ENCODE peak calls at places on chromosomes 4 and X, in six cellular contexts. One of them, this sample, is unnamed. For H3K4me1, the result is how much of the 10 kb centered on the place peaks cover.

GRCh38 chrX:134721766-134722532 is 63.7 kb upstream of the PLAC1 start:
- DNase-seq in tibial nerve: no peak
- DNase-seq in GM23338: no peak
- DNase-seq in mucosa of descending colon: no peak
- DNase-seq in suprapubic skin: no peak
- DNase-seq in HCT116: no peak
- DNase-seq in this sample: no peak

GRCh38 chrX:111460612-111461011 is 48.6 kb upstream of the DCX start:
- DNase-seq in suprapubic skin: no peak
- DNase-seq in HCT116: no peak
- DNase-seq in GM23338: no peak
- DNase-seq in mucosa of descending colon: no peak
- DNase-seq in tibial nerve: no peak
- DNase-seq in this sample: no peak

GRCh38 chr4:72326692-72327632 is 242.1 kb downstream of the ADAMTS3 start:
- DNase-seq in mucosa of descending colon: no peak
- DNase-seq in GM23338: peak
- DNase-seq in HCT116: peak
- DNase-seq in tibial nerve: no peak
- DNase-seq in suprapubic skin: no peak
- DNase-seq in this sample: no peak

GRCh38 chrX:25175743-25176142 is 160.0 kb upstream of the ARX start:
- DNase-seq in tibial nerve: no peak
- DNase-seq in HCT116: no peak
- DNase-seq in suprapubic skin: no peak
- DNase-seq in GM23338: no peak
- DNase-seq in mucosa of descending colon: no peak
- DNase-seq in this sample: no peak

GRCh38 chr4:168844261-168845039 is 165.6 kb downstream of the CBR4 start:
- DNase-seq in tibial nerve: no peak
- DNase-seq in GM23338: no peak
- DNase-seq in suprapubic skin: no peak
- DNase-seq in HCT116: no peak
- DNase-seq in mucosa of descending colon: no peak
- DNase-seq in this sample: no peak

GRCh38 chrX:118973389-118974087 is 880 bp upstream of the LONRF3 start:
- DNase-seq in mucosa of descending colon: peak
- DNase-seq in HCT116: no peak
- DNase-seq in GM23338: no peak
- DNase-seq in suprapubic skin: peak
- DNase-seq in tibial nerve: no peak
- DNase-seq in this sample: no peak

GRCh38 chr4:184503869-184504300 is 29.5 kb upstream of the IRF2 start:
- DNase-seq in suprapubic skin: no peak
- DNase-seq in tibial nerve: no peak
- DNase-seq in GM23338: no peak
- DNase-seq in HCT116: no peak
- DNase-seq in mucosa of descending colon: no peak
- DNase-seq in this sample: no peak

GRCh38 chr4:141133146-141134006 is at the start of gene RNF150:
- DNase-seq in tibial nerve: peak
- DNase-seq in mucosa of descending colon: peak
- DNase-seq in suprapubic skin: peak
- DNase-seq in HCT116: no peak
- DNase-seq in GM23338: peak
- DNase-seq in this sample: peak

GRCh38 chrX:20742106-20742505 is 475.4 kb upstream of the RPS6KA3 start:
- DNase-seq in suprapubic skin: no peak
- DNase-seq in HCT116: no peak
- DNase-seq in mucosa of descending colon: no peak
- DNase-seq in GM23338: no peak
- DNase-seq in tibial nerve: no peak
- DNase-seq in this sample: no peak

GRCh38 chrX:71989768-71990167 is 79.1 kb downstream of the NHSL2 start:
- DNase-seq in tibial nerve: peak
- DNase-seq in HCT116: no peak
- DNase-seq in GM23338: no peak
- DNase-seq in suprapubic skin: no peak
- DNase-seq in mucosa of descending colon: no peak
- DNase-seq in this sample: no peak

GRCh38 chr4:187276786-187277408 is 553.2 kb upstream of the FAT1 start:
- DNase-seq in suprapubic skin: no peak
- DNase-seq in mucosa of descending colon: no peak
- DNase-seq in HCT116: no peak
- DNase-seq in tibial nerve: no peak
- DNase-seq in GM23338: no peak
- DNase-seq in this sample: no peak

GRCh38 chr4:159267023-159267939 is 164.4 kb downstream of the RAPGEF2 start:
- DNase-seq in GM23338: no peak
- DNase-seq in suprapubic skin: no peak
- DNase-seq in tibial nerve: no peak
- DNase-seq in HCT116: no peak
- DNase-seq in mucosa of descending colon: no peak
- DNase-seq in this sample: no peak

GRCh38 chr4:6910340-6910959 is 824 bp downstream of the TBC1D14 start:
- DNase-seq in tibial nerve: no peak
- DNase-seq in suprapubic skin: no peak
- DNase-seq in GM23338: peak
- DNase-seq in mucosa of descending colon: peak
- DNase-seq in HCT116: no peak
- DNase-seq in this sample: no peak

DNA sequence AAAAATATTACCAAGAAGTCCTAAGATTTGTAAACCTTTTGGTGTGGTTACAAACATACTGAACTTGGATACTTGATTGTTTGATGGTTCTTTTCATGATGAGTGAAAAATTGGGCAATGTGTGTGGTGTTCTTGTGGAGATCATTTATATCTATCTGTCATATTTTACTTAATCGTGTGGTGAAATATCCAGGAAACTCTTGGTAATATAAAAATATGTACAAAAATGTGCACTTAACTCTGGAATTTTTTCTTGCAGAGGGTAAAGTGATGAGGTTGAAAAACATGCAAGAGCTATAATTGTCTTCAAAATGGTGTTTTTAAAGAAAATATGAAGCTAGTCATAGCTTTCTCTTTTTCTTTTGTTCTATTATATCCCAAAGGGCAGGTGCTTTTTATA is 2.8 kb downstream of the DCUN1D4 start:
- DNase-seq in GM23338: no peak
- DNase-seq in HCT116: no peak
- DNase-seq in mucosa of descending colon: no peak
- DNase-seq in suprapubic skin: no peak
- DNase-seq in tibial nerve: no peak
- DNase-seq in this sample: no peak
- H3K4me1 ChIP-seq in GM23338: under half
- H3K4me1 ChIP-seq in HCT116: under half
- H3K4me1 ChIP-seq in mucosa of descending colon: under half
- H3K4me1 ChIP-seq in suprapubic skin: under half
- H3K4me1 ChIP-seq in tibial nerve: under half
- H3K4me1 ChIP-seq in this sample: under half

GRCh38 chr4:82718067-82718935 is 80.3 kb downstream of the SCD5 start:
- DNase-seq in mucosa of descending colon: no peak
- DNase-seq in HCT116: no peak
- DNase-seq in tibial nerve: peak
- DNase-seq in suprapubic skin: no peak
- DNase-seq in GM23338: no peak
- DNase-seq in this sample: peak
- H3K4me3 ChIP-seq in mucosa of descending colon: no peak
- H3K4me3 ChIP-seq in HCT116: no peak
- H3K4me3 ChIP-seq in tibial nerve: no peak
- H3K4me3 ChIP-seq in suprapubic skin: no peak
- H3K4me3 ChIP-seq in GM23338: no peak
- H3K4me3 ChIP-seq in this sample: no peak

GRCh38 chr4:174387721-174388120 is 104.0 kb downstream of the CEP44 start:
- DNase-seq in GM23338: no peak
- DNase-seq in suprapubic skin: no peak
- DNase-seq in HCT116: no peak
- DNase-seq in mucosa of descending colon: no peak
- DNase-seq in tibial nerve: no peak
- DNase-seq in this sample: no peak

GRCh38 chr4:174381419-174381818 is 97.7 kb downstream of the CEP44 start:
- DNase-seq in HCT116: no peak
- DNase-seq in mucosa of descending colon: no peak
- DNase-seq in GM23338: no peak
- DNase-seq in suprapubic skin: no peak
- DNase-seq in tibial nerve: no peak
- DNase-seq in this sample: no peak

GRCh38 chr4:174380699-174381098 is 97.0 kb downstream of the CEP44 start:
- DNase-seq in tibial nerve: no peak
- DNase-seq in HCT116: no peak
- DNase-seq in suprapubic skin: no peak
- DNase-seq in GM23338: no peak
- DNase-seq in mucosa of descending colon: no peak
- DNase-seq in this sample: no peak

GRCh38 chr4:174378951-174379350 is 95.2 kb downstream of the CEP44 start:
- DNase-seq in suprapubic skin: no peak
- DNase-seq in tibial nerve: no peak
- DNase-seq in GM23338: no peak
- DNase-seq in HCT116: no peak
- DNase-seq in mucosa of descending colon: no peak
- DNase-seq in this sample: no peak

GRCh38 chr4:174383783-174384182 is 100.1 kb downstream of the CEP44 start:
- DNase-seq in GM23338: no peak
- DNase-seq in suprapubic skin: no peak
- DNase-seq in mucosa of descending colon: no peak
- DNase-seq in HCT116: no peak
- DNase-seq in tibial nerve: no peak
- DNase-seq in this sample: no peak
- TF ChIP-seq CTCF in GM23338: no peak
- TF ChIP-seq CTCF in suprapubic skin: no peak
- TF ChIP-seq CTCF in mucosa of descending colon: no peak
- TF ChIP-seq CTCF in HCT116: no peak
- TF ChIP-seq CTCF in tibial nerve: no peak
- TF ChIP-seq CTCF in this sample: no peak

GRCh38 chr4:929970-930625 is 2.0 kb downstream of the GAK start:
- DNase-seq in suprapubic skin: no peak
- DNase-seq in tibial nerve: no peak
- DNase-seq in HCT116: no peak
- DNase-seq in GM23338: no peak
- DNase-seq in mucosa of descending colon: no peak
- DNase-seq in this sample: no peak

GRCh38 chr4:930827-931193 is 1.3 kb downstream of the GAK start:
- DNase-seq in suprapubic skin: no peak
- DNase-seq in mucosa of descending colon: no peak
- DNase-seq in HCT116: no peak
- DNase-seq in tibial nerve: no peak
- DNase-seq in GM23338: no peak
- DNase-seq in this sample: no peak

GRCh38 chr4:931960-932712 is at the start of the genes GAK and TMEM175:
- DNase-seq in HCT116: peak
- DNase-seq in mucosa of descending colon: peak
- DNase-seq in suprapubic skin: peak
- DNase-seq in GM23338: peak
- DNase-seq in tibial nerve: peak
- DNase-seq in this sample: peak

GRCh38 chr4:932713-933070 is 432 bp downstream of the TMEM175 start:
- DNase-seq in mucosa of descending colon: no peak
- DNase-seq in tibial nerve: no peak
- DNase-seq in HCT116: no peak
- DNase-seq in suprapubic skin: no peak
- DNase-seq in GM23338: no peak
- DNase-seq in this sample: no peak

DNA sequence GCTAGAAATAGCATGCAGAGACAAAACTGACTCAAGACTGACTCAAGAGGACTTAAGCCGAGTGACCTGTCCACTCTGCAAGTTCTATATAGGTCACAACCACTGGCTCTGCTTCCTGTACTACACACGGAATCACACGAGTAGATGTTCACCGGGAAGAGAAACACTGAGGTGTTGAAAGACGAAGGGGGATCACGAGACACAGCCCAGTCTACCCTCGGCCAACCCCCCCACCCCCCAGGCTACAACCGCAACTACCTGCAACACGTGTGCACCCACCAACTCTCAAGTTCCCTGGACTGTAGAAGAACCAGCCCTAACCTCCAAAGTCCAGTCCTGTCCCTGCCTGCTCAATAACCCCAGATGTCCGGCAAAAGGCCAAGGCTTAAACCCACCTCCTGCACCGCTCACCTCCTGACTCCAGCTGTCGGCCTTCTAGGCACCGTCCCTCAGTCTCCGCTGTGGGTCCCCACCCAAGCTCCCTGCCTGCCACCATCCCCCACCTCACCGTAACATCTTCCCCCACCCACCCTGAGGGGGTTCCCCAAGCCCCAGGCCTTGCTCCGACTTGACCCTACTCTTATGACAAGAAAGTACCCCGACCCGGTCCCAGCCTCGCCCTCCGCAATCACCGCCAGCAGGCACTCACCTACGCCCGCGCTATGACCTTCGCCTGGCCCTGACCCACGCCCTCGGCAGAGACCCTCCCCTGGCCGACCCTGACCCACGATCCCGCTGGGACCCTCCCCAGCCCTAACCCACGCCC is 739 bp downstream of the GAK start:
- DNase-seq in tibial nerve: no peak
- DNase-seq in suprapubic skin: no peak
- DNase-seq in GM23338: no peak
- DNase-seq in HCT116: no peak
- DNase-seq in mucosa of descending colon: peak
- DNase-seq in this sample: no peak
- H3K4me1 ChIP-seq in tibial nerve: under half
- H3K4me1 ChIP-seq in suprapubic skin: half or more
- H3K4me1 ChIP-seq in GM23338: under half
- H3K4me1 ChIP-seq in HCT116: under half
- H3K4me1 ChIP-seq in mucosa of descending colon: under half
- H3K4me1 ChIP-seq in this sample: under half

DNA sequence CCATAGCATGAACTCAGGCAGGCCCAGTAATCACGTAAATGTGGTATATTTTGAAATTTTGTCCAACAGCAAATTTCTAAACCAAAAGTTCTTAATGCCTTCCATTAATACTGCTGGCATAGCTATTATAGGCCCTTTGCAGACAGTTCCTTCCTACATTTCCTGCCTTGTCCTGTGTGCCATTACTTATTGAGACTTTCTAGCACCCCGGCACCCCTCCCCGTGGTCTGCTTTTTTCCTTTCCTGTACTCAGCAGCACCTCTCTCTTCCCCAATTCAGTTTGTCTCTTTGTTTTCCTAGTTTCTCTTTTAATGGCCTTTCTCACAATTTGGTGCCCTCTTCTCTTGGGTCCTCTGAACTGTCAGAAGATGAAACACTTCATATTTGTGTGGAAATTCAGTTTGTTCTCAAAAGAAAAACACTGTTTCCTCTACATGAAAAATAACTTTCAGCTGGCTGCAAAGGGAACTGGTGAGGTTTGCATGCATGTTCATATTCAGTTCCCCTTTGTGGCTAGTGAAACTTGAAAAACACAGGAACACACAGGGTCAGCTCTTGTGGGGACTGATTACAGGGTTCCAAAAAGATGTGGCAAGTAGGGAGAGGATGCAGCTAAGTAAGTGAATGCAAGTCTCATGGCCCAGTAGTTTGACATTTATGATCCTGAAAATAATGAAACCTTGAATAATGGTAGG is 17.1 kb downstream of the GPR34 start:
- DNase-seq in suprapubic skin: no peak
- DNase-seq in GM23338: no peak
- DNase-seq in mucosa of descending colon: no peak
- DNase-seq in tibial nerve: no peak
- DNase-seq in HCT116: no peak
- DNase-seq in this sample: no peak
- H3K4me3 ChIP-seq in suprapubic skin: no peak
- H3K4me3 ChIP-seq in GM23338: no peak
- H3K4me3 ChIP-seq in mucosa of descending colon: no peak
- H3K4me3 ChIP-seq in tibial nerve: no peak
- H3K4me3 ChIP-seq in HCT116: no peak
- H3K4me3 ChIP-seq in this sample: no peak